ENCODE peak calls at places on chromosomes 12 and 14, in eight cellular contexts. One of them, this sample, is unnamed.

GRCh38 chr12:70467908-70468733 is 102.0 kb downstream of the KCNMB4 start:
- DNase-seq in GM13977: no peak
- DNase-seq in astrocyte of the cerebellum: no peak
- DNase-seq in H1: no peak
- DNase-seq in GM23338: peak
- DNase-seq in CD14-positive monocyte: no peak
- DNase-seq in fibroblast of pulmonary artery: no peak
- DNase-seq in foreskin keratinocyte: no peak
- DNase-seq in this sample: no peak

GRCh38 chr12:13570005-13570694 is 373.6 kb downstream of the EMP1 start:
- DNase-seq in fibroblast of pulmonary artery: no peak
- DNase-seq in foreskin keratinocyte: no peak
- DNase-seq in GM13977: no peak
- DNase-seq in H1: no peak
- DNase-seq in GM23338: no peak
- DNase-seq in astrocyte of the cerebellum: no peak
- DNase-seq in CD14-positive monocyte: no peak
- DNase-seq in this sample: no peak

GRCh38 chr12:53984901-53985357 is at the start of gene HOXC10:
- DNase-seq in fibroblast of pulmonary artery: peak
- DNase-seq in H1: no peak
- DNase-seq in foreskin keratinocyte: peak
- DNase-seq in GM23338: peak
- DNase-seq in GM13977: peak
- DNase-seq in CD14-positive monocyte: peak
- DNase-seq in astrocyte of the cerebellum: peak
- DNase-seq in this sample: peak

GRCh38 chr12:19444097-19444496 is 4.8 kb downstream of the AEBP2 start:
- DNase-seq in GM13977: no peak
- DNase-seq in foreskin keratinocyte: no peak
- DNase-seq in astrocyte of the cerebellum: no peak
- DNase-seq in fibroblast of pulmonary artery: no peak
- DNase-seq in CD14-positive monocyte: no peak
- DNase-seq in H1: no peak
- DNase-seq in GM23338: no peak
- DNase-seq in this sample: no peak

GRCh38 chr12:9134981-9135628 is 19.4 kb upstream of the A2M start:
- DNase-seq in GM23338: peak
- DNase-seq in GM13977: peak
- DNase-seq in fibroblast of pulmonary artery: no peak
- DNase-seq in astrocyte of the cerebellum: no peak
- DNase-seq in foreskin keratinocyte: no peak
- DNase-seq in H1: no peak
- DNase-seq in CD14-positive monocyte: no peak
- DNase-seq in this sample: no peak

GRCh38 chr14:50775357-50775756 is 55.6 kb downstream of the NIN start:
- DNase-seq in astrocyte of the cerebellum: peak
- DNase-seq in foreskin keratinocyte: peak
- DNase-seq in H1: no peak
- DNase-seq in CD14-positive monocyte: no peak
- DNase-seq in GM23338: no peak
- DNase-seq in fibroblast of pulmonary artery: peak
- DNase-seq in GM13977: no peak
- DNase-seq in this sample: peak

GRCh38 chr12:2198088-2198501 is 145.3 kb downstream of the CACNA1C start:
- DNase-seq in foreskin keratinocyte: peak
- DNase-seq in GM23338: peak
- DNase-seq in astrocyte of the cerebellum: peak
- DNase-seq in fibroblast of pulmonary artery: peak
- DNase-seq in CD14-positive monocyte: no peak
- DNase-seq in GM13977: no peak
- DNase-seq in H1: peak
- DNase-seq in this sample: no peak

GRCh38 chr12:96219700-96220206 is 25.6 kb downstream of the ELK3 start:
- DNase-seq in astrocyte of the cerebellum: peak
- DNase-seq in CD14-positive monocyte: no peak
- DNase-seq in H1: peak
- DNase-seq in foreskin keratinocyte: peak
- DNase-seq in GM23338: no peak
- DNase-seq in GM13977: no peak
- DNase-seq in fibroblast of pulmonary artery: peak
- DNase-seq in this sample: peak

GRCh38 chr12:108732489-108732888 is 1.2 kb upstream of the CORO1C start:
- DNase-seq in GM13977: no peak
- DNase-seq in CD14-positive monocyte: no peak
- DNase-seq in fibroblast of pulmonary artery: no peak
- DNase-seq in foreskin keratinocyte: no peak
- DNase-seq in astrocyte of the cerebellum: no peak
- DNase-seq in GM23338: no peak
- DNase-seq in H1: no peak
- DNase-seq in this sample: no peak

GRCh38 chr12:20588057-20588456 is 107.1 kb upstream of the SLCO1C1 start:
- DNase-seq in GM23338: no peak
- DNase-seq in fibroblast of pulmonary artery: no peak
- DNase-seq in GM13977: no peak
- DNase-seq in astrocyte of the cerebellum: no peak
- DNase-seq in H1: no peak
- DNase-seq in CD14-positive monocyte: no peak
- DNase-seq in foreskin keratinocyte: no peak
- DNase-seq in this sample: no peak

GRCh38 chr14:25882899-25883298 is 714.9 kb downstream of the NOVA1 start:
- DNase-seq in GM23338: no peak
- DNase-seq in foreskin keratinocyte: no peak
- DNase-seq in fibroblast of pulmonary artery: no peak
- DNase-seq in CD14-positive monocyte: no peak
- DNase-seq in H1: no peak
- DNase-seq in astrocyte of the cerebellum: no peak
- DNase-seq in GM13977: no peak
- DNase-seq in this sample: no peak

GRCh38 chr12:74293689-74294131 is 243.9 kb upstream of the ATXN7L3B start:
- DNase-seq in GM23338: no peak
- DNase-seq in GM13977: no peak
- DNase-seq in fibroblast of pulmonary artery: no peak
- DNase-seq in astrocyte of the cerebellum: no peak
- DNase-seq in H1: no peak
- DNase-seq in foreskin keratinocyte: no peak
- DNase-seq in CD14-positive monocyte: no peak
- DNase-seq in this sample: no peak

GRCh38 chr12:39958377-39958776 is 147.5 kb downstream of the SLC2A13 start:
- DNase-seq in GM23338: peak
- DNase-seq in foreskin keratinocyte: no peak
- DNase-seq in CD14-positive monocyte: no peak
- DNase-seq in GM13977: no peak
- DNase-seq in fibroblast of pulmonary artery: peak
- DNase-seq in H1: no peak
- DNase-seq in astrocyte of the cerebellum: no peak
- DNase-seq in this sample: no peak
- TF ChIP-seq CTCF in GM23338: peak
- TF ChIP-seq CTCF in foreskin keratinocyte: peak
- TF ChIP-seq CTCF in CD14-positive monocyte: no peak
- TF ChIP-seq CTCF in GM13977: peak
- TF ChIP-seq CTCF in fibroblast of pulmonary artery: peak
- TF ChIP-seq CTCF in H1: peak
- TF ChIP-seq CTCF in astrocyte of the cerebellum: no peak
- TF ChIP-seq CTCF in this sample: no peak

DNA sequence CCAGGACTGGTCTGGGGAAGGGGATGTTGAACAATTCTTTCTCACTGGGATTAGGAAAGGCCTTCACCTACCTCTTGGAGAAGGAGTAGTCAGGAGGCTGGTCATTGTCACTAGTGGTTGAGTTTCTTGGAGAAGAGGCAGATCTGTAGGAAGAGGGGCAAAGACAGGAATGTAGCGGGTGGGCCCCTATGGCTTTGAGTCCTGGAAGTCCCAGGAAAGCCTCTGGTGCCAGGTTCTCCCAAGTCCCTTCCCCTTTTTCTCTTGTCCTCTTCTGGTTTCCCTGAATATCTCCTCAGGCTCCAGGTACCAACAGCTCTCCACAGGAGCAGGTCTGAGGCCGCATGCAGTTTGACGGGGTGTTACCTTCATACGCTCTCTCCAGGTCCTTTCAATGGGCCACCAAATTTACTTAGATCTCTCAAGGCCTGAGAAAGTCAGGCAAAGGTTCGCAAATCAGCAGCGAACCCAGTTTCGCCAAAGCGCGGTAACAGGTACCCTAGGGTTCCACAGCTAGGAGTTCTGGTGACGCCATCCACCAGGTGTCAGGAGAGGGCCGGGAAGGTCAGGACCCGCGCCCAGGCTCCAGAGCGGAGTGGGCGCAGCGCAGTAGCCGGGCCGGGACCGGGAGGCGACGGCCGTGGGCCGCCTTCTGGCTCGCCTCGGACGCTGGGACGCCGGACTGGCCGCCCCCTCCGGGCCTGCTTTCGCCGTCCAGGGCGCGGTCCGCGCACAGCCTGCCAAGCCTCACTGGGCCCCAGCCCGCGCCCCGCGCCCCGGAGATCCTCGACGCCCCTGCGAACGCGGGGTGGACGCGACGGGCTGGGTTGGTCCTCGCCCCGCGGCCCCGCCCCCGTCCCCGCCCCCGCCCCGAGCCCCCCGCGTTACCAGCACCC is 795 bp downstream of the SMAGP start:
- DNase-seq in H1: peak
- DNase-seq in GM13977: peak
- DNase-seq in fibroblast of pulmonary artery: peak
- DNase-seq in GM23338: peak
- DNase-seq in foreskin keratinocyte: no peak
- DNase-seq in astrocyte of the cerebellum: no peak
- DNase-seq in CD14-positive monocyte: no peak
- DNase-seq in this sample: no peak
- TF ChIP-seq CTCF in H1: peak
- TF ChIP-seq CTCF in GM13977: peak
- TF ChIP-seq CTCF in fibroblast of pulmonary artery: peak
- TF ChIP-seq CTCF in GM23338: peak
- TF ChIP-seq CTCF in foreskin keratinocyte: peak
- TF ChIP-seq CTCF in astrocyte of the cerebellum: peak
- TF ChIP-seq CTCF in CD14-positive monocyte: no peak
- TF ChIP-seq CTCF in this sample: peak

GRCh38 chr12:10365716-10366433 is 24.0 kb downstream of the KLRK1 start:
- DNase-seq in GM13977: no peak
- DNase-seq in H1: no peak
- DNase-seq in CD14-positive monocyte: no peak
- DNase-seq in astrocyte of the cerebellum: no peak
- DNase-seq in GM23338: no peak
- DNase-seq in fibroblast of pulmonary artery: peak
- DNase-seq in foreskin keratinocyte: no peak
- DNase-seq in this sample: no peak
- TF ChIP-seq CTCF in GM13977: no peak
- TF ChIP-seq CTCF in H1: no peak
- TF ChIP-seq CTCF in CD14-positive monocyte: peak
- TF ChIP-seq CTCF in astrocyte of the cerebellum: peak
- TF ChIP-seq CTCF in GM23338: no peak
- TF ChIP-seq CTCF in fibroblast of pulmonary artery: peak
- TF ChIP-seq CTCF in foreskin keratinocyte: peak
- TF ChIP-seq CTCF in this sample: no peak

GRCh38 chr12:30988086-30988485 is 61.5 kb downstream of the TSPAN11 start:
- DNase-seq in H1: no peak
- DNase-seq in astrocyte of the cerebellum: no peak
- DNase-seq in GM23338: no peak
- DNase-seq in CD14-positive monocyte: no peak
- DNase-seq in GM13977: no peak
- DNase-seq in foreskin keratinocyte: no peak
- DNase-seq in fibroblast of pulmonary artery: no peak
- DNase-seq in this sample: no peak

GRCh38 chr12:30990776-30991175 is 64.2 kb downstream of the TSPAN11 start:
- DNase-seq in foreskin keratinocyte: no peak
- DNase-seq in fibroblast of pulmonary artery: no peak
- DNase-seq in H1: no peak
- DNase-seq in CD14-positive monocyte: no peak
- DNase-seq in GM13977: no peak
- DNase-seq in astrocyte of the cerebellum: no peak
- DNase-seq in GM23338: no peak
- DNase-seq in this sample: no peak

GRCh38 chr12:30990316-30990715 is 63.8 kb downstream of the TSPAN11 start:
- DNase-seq in CD14-positive monocyte: no peak
- DNase-seq in GM23338: no peak
- DNase-seq in foreskin keratinocyte: no peak
- DNase-seq in H1: no peak
- DNase-seq in GM13977: no peak
- DNase-seq in fibroblast of pulmonary artery: no peak
- DNase-seq in astrocyte of the cerebellum: no peak
- DNase-seq in this sample: no peak

GRCh38 chr12:30988887-30989286 is 62.3 kb downstream of the TSPAN11 start:
- DNase-seq in H1: no peak
- DNase-seq in GM23338: no peak
- DNase-seq in astrocyte of the cerebellum: no peak
- DNase-seq in CD14-positive monocyte: no peak
- DNase-seq in GM13977: no peak
- DNase-seq in foreskin keratinocyte: no peak
- DNase-seq in fibroblast of pulmonary artery: no peak
- DNase-seq in this sample: no peak

GRCh38 chr12:30989754-30990153 is 63.2 kb downstream of the TSPAN11 start:
- DNase-seq in GM23338: peak
- DNase-seq in GM13977: peak
- DNase-seq in astrocyte of the cerebellum: no peak
- DNase-seq in foreskin keratinocyte: no peak
- DNase-seq in CD14-positive monocyte: no peak
- DNase-seq in H1: no peak
- DNase-seq in fibroblast of pulmonary artery: peak
- DNase-seq in this sample: no peak
- TF ChIP-seq CTCF in GM23338: peak
- TF ChIP-seq CTCF in GM13977: peak
- TF ChIP-seq CTCF in astrocyte of the cerebellum: peak
- TF ChIP-seq CTCF in foreskin keratinocyte: peak
- TF ChIP-seq CTCF in CD14-positive monocyte: no peak
- TF ChIP-seq CTCF in H1: peak
- TF ChIP-seq CTCF in fibroblast of pulmonary artery: peak
- TF ChIP-seq CTCF in this sample: peak

GRCh38 chr12:132449565-132450390 is 40.2 kb upstream of the FBRSL1 start:
- DNase-seq in H1: no peak
- DNase-seq in CD14-positive monocyte: no peak
- DNase-seq in fibroblast of pulmonary artery: no peak
- DNase-seq in GM13977: peak
- DNase-seq in astrocyte of the cerebellum: no peak
- DNase-seq in GM23338: no peak
- DNase-seq in foreskin keratinocyte: no peak
- DNase-seq in this sample: no peak

GRCh38 chr12:132448453-132448800 is 41.5 kb upstream of the FBRSL1 start:
- DNase-seq in foreskin keratinocyte: no peak
- DNase-seq in GM13977: no peak
- DNase-seq in H1: no peak
- DNase-seq in fibroblast of pulmonary artery: no peak
- DNase-seq in astrocyte of the cerebellum: no peak
- DNase-seq in CD14-positive monocyte: no peak
- DNase-seq in GM23338: no peak
- DNase-seq in this sample: no peak

GRCh38 chr12:132446535-132447326 is 43.2 kb upstream of the FBRSL1 start:
- DNase-seq in fibroblast of pulmonary artery: no peak
- DNase-seq in astrocyte of the cerebellum: no peak
- DNase-seq in CD14-positive monocyte: no peak
- DNase-seq in GM13977: no peak
- DNase-seq in GM23338: no peak
- DNase-seq in H1: no peak
- DNase-seq in foreskin keratinocyte: no peak
- DNase-seq in this sample: no peak

GRCh38 chr12:132447327-132447720 is 42.6 kb upstream of the FBRSL1 start:
- DNase-seq in CD14-positive monocyte: no peak
- DNase-seq in H1: no peak
- DNase-seq in astrocyte of the cerebellum: no peak
- DNase-seq in fibroblast of pulmonary artery: no peak
- DNase-seq in foreskin keratinocyte: no peak
- DNase-seq in GM23338: no peak
- DNase-seq in GM13977: no peak
- DNase-seq in this sample: no peak

GRCh38 chr12:132447731-132448452 is 42.1 kb upstream of the FBRSL1 start:
- DNase-seq in GM23338: no peak
- DNase-seq in astrocyte of the cerebellum: no peak
- DNase-seq in GM13977: no peak
- DNase-seq in CD14-positive monocyte: no peak
- DNase-seq in H1: no peak
- DNase-seq in fibroblast of pulmonary artery: no peak
- DNase-seq in foreskin keratinocyte: no peak
- DNase-seq in this sample: no peak
- TF ChIP-seq CTCF in GM23338: no peak
- TF ChIP-seq CTCF in astrocyte of the cerebellum: no peak
- TF ChIP-seq CTCF in GM13977: no peak
- TF ChIP-seq CTCF in CD14-positive monocyte: no peak
- TF ChIP-seq CTCF in H1: no peak
- TF ChIP-seq CTCF in fibroblast of pulmonary artery: no peak
- TF ChIP-seq CTCF in foreskin keratinocyte: no peak
- TF ChIP-seq CTCF in this sample: no peak

This sample was measured in AG09319.